ENCODE peak calls at places on chromosomes 4 and X, in eight cellular contexts. K is H54; D is Kasumi-1; V is skeletal muscle cell; T is suprapubic skin; O is iris pigment epithelial cell; L is EL; B is effector CD8-positive, alpha-beta T cell. C is an unnamed sample.

GRCh38 chrX:22220941-22221340 is 51.8 kb upstream of the CBLL2 start:
- DNase-seq in B (no peak), O (peak; percentile 60), K (peak; percentile 11), T (no peak), L (peak; percentile 85), V (peak; percentile 76), D (no peak), C (no peak)

GRCh38 chr4:94038195-94038594 is 169.5 kb upstream of the SMARCAD1 start:
- DNase-seq in D (no peak), O (no peak), B (no peak), K (no peak), T (no peak), L (no peak), V (no peak), C (no peak)

GRCh38 chrX:152821145-152821765 is 9.3 kb downstream of the CETN2 start:
- DNase-seq in O (peak; percentile 31), T (no peak), D (peak; percentile 21), K (peak; percentile 24), V (no peak), L (peak; percentile 31), B (no peak), C (no peak)

GRCh38 chr4:10623862-10624261 is 60.7 kb downstream of the CLNK start:
- DNase-seq in T (no peak), B (no peak), L (no peak), D (no peak), K (no peak), V (no peak), O (no peak), C (no peak)

GRCh38 chrX:54891573-54891972 is 29.1 kb upstream of the TRO start:
- DNase-seq in B (peak; percentile 2), L (peak; percentile 18), V (peak; percentile 3), T (no peak), K (no peak), O (peak; percentile 44), D (peak; percentile 52), C (no peak)

GRCh38 chr4:184664445-184665210 is 15.1 kb downstream of the PRIMPOL start:
- DNase-seq in V (no peak), D (peak; percentile 41), B (no peak), O (peak; percentile 49), K (no peak), T (no peak), L (no peak), C (no peak)

GRCh38 chrX:41602946-41603345 is 85.8 kb upstream of the GPR34 start:
- DNase-seq in O (peak; percentile 27), K (no peak), L (peak; percentile 10), D (no peak), B (no peak), V (no peak), T (no peak), C (no peak)

GRCh38 chrX:96994088-96994487 is 110.4 kb downstream of the RPA4 start:
- DNase-seq in B (no peak), L (no peak), K (no peak), T (no peak), V (no peak), D (no peak), O (no peak), C (no peak)

GRCh38 chr4:42541647-42542046 is 115.3 kb downstream of the ATP8A1 start:
- DNase-seq in B (no peak), T (no peak), K (no peak), O (no peak), D (no peak), V (no peak), L (no peak), C (no peak)

GRCh38 chrX:47030339-47030738 is 47.9 kb upstream of the RGN start:
- DNase-seq in L (peak; percentile 57), V (peak; percentile 10), B (no peak), O (peak; percentile 60), D (peak; percentile 49), K (peak; percentile 1), T (no peak), C (peak; percentile 11)

GRCh38 chr4:41839945-41840854 is 91.7 kb upstream of the PHOX2B start:
- DNase-seq in T (no peak), L (no peak), K (no peak), O (no peak), D (no peak), V (no peak), B (no peak), C (no peak)

GRCh38 chr4:112704991-112705845 is 68.3 kb downstream of the LARP7 start:
- DNase-seq in D (no peak), O (peak; percentile 68), B (no peak), L (peak; percentile 65), T (peak; percentile 65), K (peak; percentile 45), V (peak; percentile 30), C (no peak)

GRCh38 chr4:78926825-78927224 is 12.4 kb downstream of the PAQR3 start:
- DNase-seq in B (no peak), L (no peak), V (no peak), D (no peak), K (no peak), T (no peak), O (no peak), C (no peak)

GRCh38 chr4:16264798-16265197 is 38.5 kb upstream of the TAPT1 start:
- DNase-seq in T (no peak), K (no peak), B (no peak), O (peak; percentile 54), D (peak; percentile 82), L (peak; percentile 51), V (no peak), C (no peak)

GRCh38 chrX:1466971-1467561 is 14.4 kb upstream of the ASMTL start:
- DNase-seq in T (no peak), B (no peak), V (no peak), K (no peak), D (no peak), L (no peak), O (no peak), C (peak; percentile 32)

GRCh38 chr4:74032064-74032463 is 6.4 kb downstream of the CXCL3 start:
- DNase-seq in B (no peak), O (peak; percentile 14), T (no peak), V (no peak), L (peak; percentile 45), D (no peak), K (no peak), C (no peak)

GRCh38 chrX:39935414-39936064 is 162.2 kb downstream of the BCOR start:
- DNase-seq in V (no peak), K (peak; percentile 34), D (no peak), O (peak; percentile 18), B (no peak), L (no peak), T (no peak), C (no peak)

GRCh38 chrX:131845201-131845600 is 177.9 kb upstream of the STK26 start:
- DNase-seq in K (no peak), V (no peak), O (no peak), T (no peak), D (no peak), L (no peak), B (no peak), C (no peak)

GRCh38 chr4:138727704-138728103 is 287.9 kb upstream of the NOCT start:
- DNase-seq in D (no peak), T (no peak), O (no peak), V (no peak), L (no peak), B (no peak), K (no peak), C (no peak)

GRCh38 chrX:132077414-132077813 is 50.4 kb downstream of the FRMD7 start:
- DNase-seq in L (no peak), B (no peak), V (no peak), O (no peak), D (no peak), T (no peak), K (no peak), C (no peak)

GRCh38 chr4:157898836-157899605 is 273.8 kb downstream of the GASK1B start:
- DNase-seq in O (no peak), T (no peak), B (no peak), K (no peak), D (no peak), L (no peak), V (no peak), C (no peak)

GRCh38 chrX:45145492-45146215 is 55.0 kb downstream of the DIPK2B start:
- DNase-seq in B (no peak), L (no peak), K (no peak), D (no peak), V (no peak), T (no peak), O (no peak), C (no peak)

GRCh38 chrX:80578518-80579105 is 158.4 kb downstream of the TENT5D start:
- DNase-seq in K (peak; percentile 3), V (no peak), T (no peak), B (no peak), D (peak; percentile 50), O (peak; percentile 21), L (peak; percentile 1), C (peak; percentile 3)

GRCh38 chr4:127930175-127930574 is 34.8 kb downstream of the MFSD8 start:
- DNase-seq in O (no peak), K (no peak), V (no peak), B (no peak), L (no peak), D (no peak), T (no peak), C (no peak)